ENCODE peak calls at places on chromosomes 7 and 10, in ten cellular contexts. M is tibial nerve; L is CD4-positive, alpha-beta memory T cell; X is adrenal gland; I is MM.1S; B is A549; V is heart left ventricle; Y is Panc1; G is dorsolateral prefrontal cortex; Z is H7. C is an unnamed sample.

GRCh38 chr10:26810435-26811026 is 50.2 kb downstream of the ABI1 start:
- DNase-seq in M (no peak), L (no peak), X (no peak), I (no peak), B (peak; percentile 16), V (no peak), Y (no peak), G (no peak), Z (no peak), C (no peak)

GRCh38 chr7:42621543-42622219 is 290.2 kb downstream of the C7orf25 start:
- DNase-seq in M (no peak), L (no peak), X (no peak), I (no peak), B (no peak), V (no peak), Y (no peak), G (no peak), Z (no peak), C (no peak)

GRCh38 chr10:78937388-78937787 is 131.4 kb upstream of the ZMIZ1 start:
- DNase-seq in M (no peak), L (no peak), X (no peak), I (no peak), B (no peak), V (no peak), Y (no peak), G (no peak), Z (no peak), C (no peak)

GRCh38 chr10:22518167-22518724 is 172.9 kb downstream of the SPAG6 start:
- DNase-seq in M (no peak), L (no peak), X (no peak), I (no peak), B (no peak), V (no peak), Y (no peak), G (no peak), Z (no peak), C (no peak)

GRCh38 chr10:29784175-29784773 is 149.5 kb upstream of the SVIL start:
- DNase-seq in M (peak; percentile 17), L (no peak), X (peak; percentile 79), I (no peak), B (peak; percentile 96), V (peak; percentile 58), Y (peak; percentile 97), G (no peak), Z (peak; percentile 65), C (no peak)

GRCh38 chr7:129786825-129787563 is 165.8 kb downstream of the UBE2H start:
- DNase-seq in M (no peak), L (no peak), X (no peak), I (no peak), B (no peak), V (no peak), Y (no peak), G (no peak), Z (peak; percentile 83), C (no peak)

GRCh38 chr7:69683002-69683401 is 84.7 kb downstream of the AUTS2 start:
- DNase-seq in M (no peak), L (no peak), X (no peak), I (no peak), B (no peak), V (no peak), Y (no peak), G (no peak), Z (no peak), C (no peak)

GRCh38 chr7:129110575-129111376 is 33.7 kb upstream of the TSPAN33 start:
- DNase-seq in M (no peak), L (no peak), X (peak; percentile 68), I (peak; percentile 71), B (peak; percentile 29), V (no peak), Y (no peak), G (no peak), Z (peak; percentile 64), C (no peak)

GRCh38 chr7:86708334-86708733 is 64.6 kb downstream of the GRM3 start:
- DNase-seq in M (no peak), L (no peak), X (no peak), I (no peak), B (no peak), V (no peak), Y (no peak), G (peak; percentile 36), Z (no peak), C (no peak)

GRCh38 chr10:84331091-84331490 is 2.7 kb downstream of the CCSER2 start:
- DNase-seq in M (no peak), L (no peak), X (no peak), I (no peak), B (no peak), V (no peak), Y (no peak), G (no peak), Z (no peak), C (no peak)

GRCh38 chr10:93248583-93249227 is 175.0 kb downstream of the CYP26A1 start:
- DNase-seq in M (no peak), L (no peak), X (no peak), I (no peak), B (no peak), V (no peak), Y (no peak), G (no peak), Z (peak; percentile 26), C (no peak)

GRCh38 chr10:43398939-43399871 is 9.8 kb downstream of the HNRNPF start:
- DNase-seq in M (no peak), L (peak; percentile 31), X (no peak), I (no peak), B (no peak), V (no peak), Y (no peak), G (no peak), Z (no peak), C (no peak)
- H3K4me3 ChIP-seq in M (no peak overlapping the region), L (no peak overlapping the region), X (no peak overlapping the region), I (peak overlapping the region; percentile 12), B (no peak overlapping the region), V (no peak overlapping the region), Y (peak overlapping the region; percentile 67), G (no peak overlapping the region), Z (no peak overlapping the region), C (peak overlapping the region; percentile 63)

DNA sequence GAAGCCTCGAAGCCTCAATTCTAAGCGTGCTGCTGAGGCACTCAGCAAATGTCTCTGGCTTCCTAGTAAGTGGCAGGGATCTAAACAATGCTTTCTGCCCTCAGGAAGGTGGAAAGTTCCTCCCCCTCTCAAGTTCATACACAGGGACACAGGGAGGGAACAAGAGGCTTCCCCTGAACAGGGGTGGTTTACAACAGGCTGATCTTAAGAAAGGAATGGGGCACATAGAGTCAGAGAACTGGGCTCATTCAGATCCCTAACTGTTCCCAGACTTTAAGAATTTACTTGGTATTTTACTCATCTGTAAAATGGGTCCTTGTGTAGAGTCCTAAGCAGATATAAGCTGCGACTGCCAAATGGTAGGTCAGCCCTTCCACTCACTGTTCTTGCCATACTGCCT is 2.5 kb downstream of the TNS3 start:
- DNase-seq in M (no peak), L (no peak), X (no peak), I (no peak), B (peak; percentile 58), V (no peak), Y (no peak), G (no peak), Z (no peak), C (no peak)
- H3K4me3 ChIP-seq in M (no peak overlapping the region), L (no peak overlapping the region), X (no peak overlapping the region), I (no peak overlapping the region), B (peak overlapping the region; percentile 83), V (no peak overlapping the region), Y (peak overlapping the region; percentile 79), G (no peak overlapping the region), Z (no peak overlapping the region), C (no peak overlapping the region)

GRCh38 chr7:101995121-101995520 is 177.7 kb downstream of the CUX1 start:
- DNase-seq in M (no peak), L (no peak), X (no peak), I (peak; percentile 66), B (no peak), V (no peak), Y (no peak), G (no peak), Z (peak; percentile 23), C (peak; percentile 84)
- H3K4me3 ChIP-seq in M (no peak overlapping the region), L (no peak overlapping the region), X (no peak overlapping the region), I (no peak overlapping the region), B (no peak overlapping the region), V (no peak overlapping the region), Y (no peak overlapping the region), G (no peak overlapping the region), Z (no peak overlapping the region), C (no peak overlapping the region)

GRCh38 chr7:111082351-111082750 is 8.6 kb upstream of the LRRN3 start:
- DNase-seq in M (no peak), L (no peak), X (no peak), I (no peak), B (no peak), V (no peak), Y (no peak), G (no peak), Z (no peak), C (no peak)

GRCh38 chr7:111085356-111085755 is 5.6 kb upstream of the LRRN3 start:
- DNase-seq in M (no peak), L (no peak), X (no peak), I (peak; percentile 50), B (no peak), V (no peak), Y (no peak), G (no peak), Z (no peak), C (no peak)

GRCh38 chr7:111081553-111081952 is 9.4 kb upstream of the LRRN3 start:
- DNase-seq in M (no peak), L (no peak), X (no peak), I (no peak), B (no peak), V (no peak), Y (no peak), G (no peak), Z (no peak), C (no peak)

GRCh38 chr7:111080495-111081105 is 10.3 kb upstream of the LRRN3 start:
- DNase-seq in M (no peak), L (no peak), X (no peak), I (peak; percentile 85), B (no peak), V (no peak), Y (no peak), G (no peak), Z (no peak), C (no peak)

GRCh38 chr7:111083423-111083822 is 7.5 kb upstream of the LRRN3 start:
- DNase-seq in M (no peak), L (peak; percentile 79), X (no peak), I (peak; percentile 99), B (no peak), V (no peak), Y (no peak), G (no peak), Z (no peak), C (peak; percentile 86)
- H3K4me3 ChIP-seq in M (no peak overlapping the region), L (no peak overlapping the region), X (no peak overlapping the region), I (peak overlapping the region; percentile 31), B (no peak overlapping the region), V (no peak overlapping the region), Y (no peak overlapping the region), G (no peak overlapping the region), Z (no peak overlapping the region), C (peak overlapping the region; percentile 1)

DNA sequence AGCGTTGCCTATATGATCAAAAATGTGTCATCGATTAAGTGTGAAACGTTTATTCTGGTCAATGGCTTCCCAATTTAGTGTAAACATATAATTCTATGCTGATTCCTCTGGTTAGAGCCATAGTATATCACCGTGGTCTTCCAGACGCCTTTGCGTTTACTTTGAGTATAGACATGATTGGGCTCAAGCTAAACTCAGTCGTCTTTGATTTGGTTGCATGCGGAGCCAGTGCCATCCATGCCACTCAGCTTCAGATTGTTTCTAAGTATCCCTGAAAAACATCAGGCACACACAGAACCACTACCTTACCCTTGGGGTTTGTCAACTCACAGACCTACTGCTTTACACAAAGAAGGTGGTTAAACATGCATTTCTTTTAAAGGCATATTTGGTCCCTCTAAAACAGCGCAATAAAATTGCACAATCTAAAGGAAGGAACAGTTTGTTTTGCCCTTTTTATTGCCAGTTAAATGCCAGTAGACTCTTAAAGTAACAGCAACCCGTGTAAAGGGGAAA is 273.6 kb upstream of the KLF6 start:
- DNase-seq in M (no peak), L (no peak), X (no peak), I (no peak), B (peak; percentile 30), V (no peak), Y (no peak), G (no peak), Z (no peak), C (no peak)
- H3K4me3 ChIP-seq in M (no peak overlapping the region), L (no peak overlapping the region), X (no peak overlapping the region), I (no peak overlapping the region), B (peak overlapping the region; percentile 40), V (no peak overlapping the region), Y (peak overlapping the region; percentile 14), G (no peak overlapping the region), Z (no peak overlapping the region), C (no peak overlapping the region)